ENCODE peak calls at places on chromosomes 13 and 19, in eight cellular contexts. W is H1, C is spleen, O is Panc1, U is endothelial cell of umbilical vein, K is suprapubic skin, L is stomach, J is HCT116. M is an unnamed sample.

GRCh38 chr19:12899891-12900518 is 9.0 kb downstream of the GCDH start:
- DNase-seq in W (no peak), C (no peak), O (no peak), U (no peak), K (no peak), L (no peak), J (no peak), M (no peak)

GRCh38 chr13:33125821-33126570 is 109.8 kb downstream of the KL start:
- DNase-seq in W (peak; percentile 51), C (no peak), O (peak; percentile 35), U (peak; percentile 94), K (peak; percentile 87), L (no peak), J (peak; percentile 87), M (no peak)

GRCh38 chr13:105008606-105009005 is 1526.9 kb downstream of the EFNB2 start:
- DNase-seq in W (no peak), C (no peak), O (no peak), U (no peak), K (no peak), L (no peak), J (no peak), M (no peak)

GRCh38 chr19:28701491-28701890 is 511.5 kb downstream of the UQCRFS1 start:
- DNase-seq in W (no peak), C (no peak), O (no peak), U (no peak), K (no peak), L (no peak), J (no peak), M (no peak)

GRCh38 chr19:6752257-6753177 is 13.0 kb downstream of the TRIP10 start:
- DNase-seq in W (no peak), C (peak; percentile 76), O (no peak), U (no peak), K (no peak), L (no peak), J (no peak), M (no peak)

GRCh38 chr13:39506559-39507390 is 96.2 kb downstream of the LHFPL6 start:
- DNase-seq in W (no peak), C (no peak), O (no peak), U (no peak), K (no peak), L (no peak), J (no peak), M (no peak)

GRCh38 chr19:1140673-1141072 is 33.4 kb downstream of the SBNO2 start:
- DNase-seq in W (no peak), C (no peak), O (no peak), U (no peak), K (no peak), L (no peak), J (no peak), M (no peak)

GRCh38 chr13:40255551-40255950 is 410.9 kb downstream of the FOXO1 start:
- DNase-seq in W (no peak), C (no peak), O (no peak), U (peak; percentile 39), K (no peak), L (no peak), J (no peak), M (no peak)

GRCh38 chr19:37692956-37693660 is 26.5 kb downstream of the ZNF607 start:
- DNase-seq in W (no peak), C (no peak), O (no peak), U (no peak), K (no peak), L (no peak), J (no peak), M (no peak)

GRCh38 chr13:44927953-44928352 is 61.3 kb downstream of the NUFIP1 start:
- DNase-seq in W (no peak), C (no peak), O (no peak), U (no peak), K (no peak), L (no peak), J (no peak), M (no peak)

GRCh38 chr19:52936958-52937334 is 13.7 kb upstream of the ZNF888 start:
- DNase-seq in W (no peak), C (no peak), O (no peak), U (no peak), K (no peak), L (no peak), J (no peak), M (no peak)

DNA sequence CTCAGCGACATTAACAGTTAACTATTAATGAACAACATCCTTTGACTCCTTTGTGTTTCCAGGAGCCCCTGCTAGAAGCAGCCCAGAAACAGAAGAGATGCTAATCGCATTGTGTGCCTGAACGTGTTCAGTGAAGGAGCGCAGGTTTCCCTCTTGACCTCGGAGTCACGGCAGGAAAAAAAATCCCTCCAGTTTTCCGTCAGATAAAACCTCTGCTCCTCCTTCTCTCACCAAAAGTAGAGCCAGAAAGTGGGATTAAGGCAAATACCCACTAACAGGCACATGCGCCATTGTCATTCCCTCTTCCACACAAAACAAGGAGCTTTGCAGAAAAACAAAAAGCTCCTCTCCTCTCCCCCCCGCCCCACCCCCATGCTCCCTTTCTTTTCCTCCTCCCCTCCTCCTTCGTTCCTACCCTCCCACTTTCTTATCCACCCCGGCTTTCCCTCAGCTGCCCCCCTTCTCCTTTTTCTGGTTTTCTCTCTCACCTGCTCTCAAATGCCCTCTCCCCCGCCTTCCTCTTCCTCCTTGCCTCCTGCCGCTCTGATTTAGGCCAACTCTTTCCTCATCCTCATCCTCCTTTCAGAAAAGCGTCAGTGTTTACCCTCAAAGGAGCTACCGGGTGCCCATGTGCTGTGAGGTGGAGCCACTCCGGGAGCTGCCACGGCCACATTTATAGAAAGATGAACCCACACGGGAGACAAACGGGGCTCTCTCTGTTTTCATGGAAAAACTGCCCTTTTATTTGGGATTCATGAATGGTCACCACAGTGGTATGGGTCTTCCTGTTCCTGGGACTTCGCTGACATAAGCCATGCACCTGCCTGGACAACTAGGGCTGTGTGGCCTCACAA is 224.5 kb downstream of the ZIC5 start:
- DNase-seq in W (peak; percentile 31), C (no peak), O (no peak), U (no peak), K (no peak), L (no peak), J (no peak), M (no peak)
- H3K4me3 ChIP-seq in W (peak overlapping the region; percentile 8), C (no peak overlapping the region), O (no peak overlapping the region), U (no peak overlapping the region), K (no peak overlapping the region), L (no peak overlapping the region), J (no peak overlapping the region), M (no peak overlapping the region)

GRCh38 chr19:58150328-58150921 is at the start of gene ZNF329:
- DNase-seq in W (no peak), C (peak; percentile 96), O (peak; percentile 24), U (peak; percentile 88), K (peak; percentile 82), L (peak; percentile 85), J (peak; percentile 29), M (peak; percentile 96)
- TF ChIP-seq POLR2AphosphoS5 in W (peak; percentile 31), C (peak; percentile 92), O (peak; percentile 91), U (peak; percentile 72), K (no peak), L (peak; percentile 82), J (peak; percentile 59), M (peak; percentile 68)

GRCh38 chr13:21557995-21558394 is 46.0 kb downstream of the MICU2 start:
- DNase-seq in W (peak; percentile 10), C (no peak), O (no peak), U (peak; percentile 7), K (no peak), L (no peak), J (peak; percentile 16), M (no peak)
- TF ChIP-seq CTCF in W (peak; percentile 29), C (peak; percentile 9), O (peak; percentile 60), U (peak; percentile 54), K (no peak), L (no peak), J (peak; percentile 14), M (no peak)

GRCh38 chr19:48379058-48379457 is 12.3 kb downstream of the KDELR1 start:
- DNase-seq in W (no peak), C (no peak), O (no peak), U (no peak), K (no peak), L (no peak), J (no peak), M (no peak)
- H3K4me3 ChIP-seq in W (no peak overlapping the region), C (no peak overlapping the region), O (no peak overlapping the region), U (no peak overlapping the region), K (no peak overlapping the region), L (no peak overlapping the region), J (no peak overlapping the region), M (no peak overlapping the region)

GRCh38 chr13:110651271-110651670 is 35.9 kb downstream of the NAXD start:
- DNase-seq in W (no peak), C (peak; percentile 70), O (no peak), U (no peak), K (no peak), L (no peak), J (no peak), M (no peak)

GRCh38 chr13:110651726-110652230 is 36.4 kb downstream of the NAXD start:
- DNase-seq in W (no peak), C (peak; percentile 63), O (no peak), U (no peak), K (no peak), L (no peak), J (no peak), M (no peak)

GRCh38 chr13:110653271-110653670 is 37.9 kb downstream of the NAXD start:
- DNase-seq in W (no peak), C (peak; percentile 52), O (no peak), U (no peak), K (no peak), L (no peak), J (no peak), M (no peak)

GRCh38 chr13:110652755-110653154 is 37.4 kb downstream of the NAXD start:
- DNase-seq in W (no peak), C (peak; percentile 58), O (no peak), U (no peak), K (no peak), L (no peak), J (no peak), M (no peak)

DNA sequence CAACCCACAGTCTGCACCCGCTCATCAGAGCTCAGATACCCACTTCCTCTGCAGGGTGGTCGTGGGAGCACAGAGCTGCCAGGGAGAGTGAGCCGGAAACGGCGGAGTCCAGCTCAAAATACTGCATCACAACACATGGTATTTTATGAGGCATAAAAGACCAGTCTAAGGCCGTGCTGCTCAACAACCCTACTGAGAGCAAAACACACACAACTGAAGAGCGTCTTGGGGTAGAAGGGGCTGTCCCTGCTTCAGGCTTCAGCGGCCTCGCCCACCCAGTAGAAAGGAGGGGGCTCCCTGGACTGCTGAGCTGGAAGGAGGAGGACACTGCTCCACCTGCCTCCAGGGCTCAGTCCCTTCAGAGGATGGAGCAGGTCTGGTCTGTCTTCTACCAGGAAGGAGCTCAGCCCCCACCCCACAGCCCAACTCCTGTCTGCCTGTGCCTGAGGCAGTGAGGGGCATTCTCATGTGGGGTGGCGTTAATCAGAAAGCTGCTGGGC is 36.9 kb downstream of the NAXD start:
- DNase-seq in W (no peak), C (peak; percentile 70), O (no peak), U (no peak), K (no peak), L (no peak), J (no peak), M (no peak)
- TF ChIP-seq POLR2AphosphoS5 in W (no peak), C (no peak), O (no peak), U (no peak), K (no peak), L (no peak), J (no peak), M (no peak)